ENCODE peak calls at places on chromosomes 1 and 21, in four cellular contexts. M is WTC11, P is GM12878, C is HepG2. H is an unnamed sample.

GRCh38 chr21:40067751-40068150 is 200.5 kb downstream of the PCP4 start:
- DNase-seq in P (no peak), C (no peak), M (no peak), H (no peak)

GRCh38 chr1:29236993-29237905 is 927 bp downstream of the PTPRU start:
- DNase-seq in P (no peak), M (peak; percentile 49), C (peak; percentile 34), H (peak; percentile 54)

GRCh38 chr1:53657256-53657805 is 81.6 kb downstream of the GLIS1 start:
- DNase-seq in C (no peak), P (no peak), M (no peak), H (no peak)

GRCh38 chr1:19644761-19645543 is 841 bp downstream of the NBL1 start:
- DNase-seq in C (no peak), P (no peak), M (peak; percentile 51), H (no peak)

GRCh38 chr1:25645641-25646400 is 29.2 kb downstream of the MAN1C1 start:
- DNase-seq in P (no peak), M (no peak), C (no peak), H (no peak)

GRCh38 chr21:14587266-14587665 is 41.2 kb upstream of the SAMSN1 start:
- DNase-seq in C (no peak), P (no peak), M (no peak), H (no peak)

GRCh38 chr1:15155191-15155590 is 1.6 kb downstream of the TMEM51 start:
- DNase-seq in C (no peak), M (no peak), P (no peak), H (no peak)

GRCh38 chr1:98766241-98766640 is 104.7 kb downstream of the SNX7 start:
- DNase-seq in P (peak; percentile 5), C (no peak), M (no peak), H (no peak)

GRCh38 chr1:27098447-27099153 is 56.3 kb downstream of the SLC9A1 start:
- DNase-seq in C (peak; percentile 11), P (no peak), M (no peak), H (no peak)

GRCh38 chr1:37513795-37514349 is 694 bp downstream of the MEAF6 start:
- DNase-seq in M (peak; percentile 65), P (no peak), C (peak; percentile 40), H (peak; percentile 50)

GRCh38 chr1:40944841-40945430 is 34.6 kb upstream of the CTPS1 start:
- DNase-seq in P (no peak), M (no peak), C (peak; percentile 64), H (no peak)

GRCh38 chr1:159798893-159799292 is 3.3 kb upstream of the FCRL6 start:
- DNase-seq in M (peak; percentile 66), P (no peak), C (peak; percentile 70), H (peak; percentile 66)

GRCh38 chr1:28716336-28716735 is 20.4 kb upstream of the YTHDF2 start:
- DNase-seq in P (no peak), M (no peak), C (no peak), H (peak; percentile 26)

GRCh38 chr21:45128613-45129226 is 54.3 kb downstream of the ADARB1 start:
- DNase-seq in C (peak; percentile 59), P (no peak), M (peak; percentile 71), H (peak; percentile 35)

GRCh38 chr1:92399076-92399475 is 87.6 kb downstream of the GFI1 start:
- DNase-seq in C (no peak), P (peak; percentile 60), M (no peak), H (no peak)

GRCh38 chr1:11227106-11228077 is 35.0 kb downstream of the MTOR start:
- DNase-seq in C (no peak), P (peak; percentile 34), M (no peak), H (peak; percentile 36)

GRCh38 chr21:20639026-20639425 is 359.2 kb upstream of the NCAM2 start:
- DNase-seq in C (no peak), P (no peak), M (no peak), H (no peak)

GRCh38 chr1:223859037-223859436 is 13.3 kb upstream of the TP53BP2 start:
- DNase-seq in M (no peak), P (no peak), C (no peak), H (no peak)

GRCh38 chr1:1982379-1983232 is 21.0 kb downstream of the CFAP74 start:
- DNase-seq in C (no peak), P (no peak), M (no peak), H (no peak)

GRCh38 chr1:28156821-28157220 is 19.7 kb downstream of the PTAFR start:
- DNase-seq in M (no peak), P (no peak), C (no peak), H (no peak)

GRCh38 chr1:223056802-223057201 is 86.2 kb downstream of the TLR5 start:
- DNase-seq in P (no peak), M (no peak), C (no peak), H (no peak)

GRCh38 chr1:58829861-58830260 is 46.0 kb upstream of the JUN start:
- DNase-seq in M (no peak), P (no peak), C (no peak), H (no peak)

GRCh38 chr1:203178083-203178482 is 2.5 kb upstream of the MYBPH start:
- DNase-seq in P (no peak), M (no peak), C (peak; percentile 84), H (no peak)

GRCh38 chr1:9203623-9204022 is 31.0 kb upstream of the H6PD start:
- DNase-seq in M (no peak), P (no peak), C (no peak), H (no peak)

GRCh38 chr1:244614113-244614836 is 38.7 kb upstream of the DESI2 start:
- DNase-seq in P (no peak), C (no peak), M (no peak), H (no peak)

GRCh38 chr1:211384524-211384923 is 57.9 kb downstream of the TRAF5 start:
- DNase-seq in C (no peak), M (no peak), P (no peak), H (no peak)

GRCh38 chr1:115705085-115706008 is 63.2 kb downstream of the CASQ2 start:
- DNase-seq in P (no peak), C (no peak), M (no peak), H (no peak)

GRCh38 chr1:162632743-162633326 is 571 bp downstream of the DDR2 start:
- DNase-seq in P (no peak), M (no peak), C (no peak), H (no peak)

GRCh38 chr1:111559736-111560279 is 56.4 kb upstream of the ADORA3 start:
- DNase-seq in M (no peak), C (peak; percentile 93), P (no peak), H (no peak)

GRCh38 chr1:18569811-18570545 is 60.7 kb upstream of the PAX7 start:
- DNase-seq in C (no peak), M (no peak), P (no peak), H (no peak)

GRCh38 chr21:30921129-30921528 is 39.7 kb upstream of the KRTAP11-1 start:
- DNase-seq in C (no peak), M (no peak), P (no peak), H (no peak)

GRCh38 chr1:222582099-222582774 is 7.5 kb downstream of the TAF1A start:
- DNase-seq in P (peak; percentile 45), C (peak; percentile 19), M (no peak), H (no peak)

GRCh38 chr21:27365394-27365793 is 398.5 kb upstream of the ADAMTS5 start:
- DNase-seq in P (no peak), C (no peak), M (no peak), H (no peak)

GRCh38 chr1:16112558-16113555 is 39.4 kb upstream of the FAM131C start:
- DNase-seq in C (peak; percentile 90), M (peak; percentile 66), P (no peak), H (peak; percentile 60)

GRCh38 chr1:94084085-94084484 is 36.9 kb downstream of the ABCA4 start:
- DNase-seq in M (no peak), C (no peak), P (no peak), H (no peak)

GRCh38 chr1:113868387-113869083 is 3.0 kb downstream of the PTPN22 start:
- DNase-seq in M (no peak), C (no peak), P (no peak), H (no peak)

GRCh38 chr1:2530501-2531361 is 668 bp upstream of the HES5 start:
- DNase-seq in C (no peak), M (no peak), P (no peak), H (no peak)

GRCh38 chr21:15520811-15521643 is 208.8 kb upstream of the USP25 start:
- DNase-seq in C (peak; percentile 16), P (no peak), M (no peak), H (no peak)

GRCh38 chr1:9593492-9594465 is 5.1 kb downstream of the TMEM201 start:
- DNase-seq in M (peak; percentile 79), P (peak; percentile 30), C (peak; percentile 91), H (peak; percentile 85)

GRCh38 chr1:183212870-183213269 is 26.8 kb downstream of the LAMC2 start:
- DNase-seq in P (no peak), M (no peak), C (no peak), H (no peak)
- TF ChIP-seq TCF7 in P (no peak), M (no peak), C (no peak), H (no peak)

DNA sequence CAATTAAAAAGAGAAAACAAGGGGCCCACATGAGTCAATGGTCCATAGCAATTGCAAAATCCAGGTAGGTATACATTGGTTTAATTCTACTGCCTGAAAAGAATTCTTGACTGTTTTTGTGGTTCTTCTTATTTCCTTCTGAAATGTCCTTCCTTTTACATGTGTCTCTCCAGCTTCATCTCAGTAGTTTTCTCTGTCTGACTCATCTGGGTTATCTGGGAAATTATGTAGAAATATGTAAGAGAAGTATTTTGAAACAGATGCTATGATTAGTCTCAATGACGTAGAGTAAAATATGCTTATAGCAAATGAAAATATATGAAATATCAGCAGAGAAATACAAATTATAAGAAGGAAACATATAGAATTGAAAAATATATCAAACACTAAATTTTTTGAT is 953.2 kb downstream of the BRINP3 start:
- DNase-seq in P (no peak), M (no peak), C (no peak), H (no peak)
- TF ChIP-seq TCF7 in P (no peak), M (no peak), C (no peak), H (no peak)

GRCh38 chr1:20992327-20993056 is 184.2 kb downstream of the EIF4G3 start:
- DNase-seq in P (no peak), C (no peak), M (no peak), H (no peak)
- TF ChIP-seq TCF7 in P (no peak), C (no peak), M (no peak), H (no peak)

GRCh38 chr1:46991083-46991923 is 32.2 kb upstream of the CYP4X1 start:
- DNase-seq in C (peak; percentile 33), M (no peak), P (no peak), H (no peak)
- TF ChIP-seq TCF7 in C (no peak), M (no peak), P (no peak), H (no peak)